ENCODE peak calls at places on chromosomes 2 and 18, in four cellular contexts. Z is astrocyte, I is Caco-2, D is trophoblast cell. N is an unnamed sample.

GRCh38 chr2:43898134-43898957 is 59.6 kb downstream of the ABCG8 start:
- DNase-seq in D (no peak), Z (no peak), I (no peak), N (no peak)

GRCh38 chr2:159897081-159897480 is 99.1 kb upstream of the CD302 start:
- DNase-seq in D (no peak), I (no peak), Z (no peak), N (no peak)

GRCh38 chr18:688322-688721 is 24.1 kb downstream of the ENOSF1 start:
- DNase-seq in I (no peak), Z (no peak), D (no peak), N (no peak)

GRCh38 chr18:78849046-78849445 is 130.6 kb upstream of the SALL3 start:
- DNase-seq in D (no peak), Z (no peak), I (no peak), N (no peak)

GRCh38 chr2:109435866-109436634 is 177.7 kb downstream of the SEPTIN10 start:
- DNase-seq in I (peak), Z (no peak), D (peak), N (no peak)

GRCh38 chr18:616380-616995 is 19.7 kb downstream of the CLUL1 start:
- DNase-seq in Z (peak), D (peak), I (no peak), N (peak)

GRCh38 chr2:130949954-130950353 is 113.2 kb downstream of the ARHGEF4 start:
- DNase-seq in Z (no peak), D (no peak), I (no peak), N (no peak)

GRCh38 chr2:179825494-179825893 is 35.9 kb downstream of the ZNF385B start:
- DNase-seq in I (no peak), Z (peak), D (peak), N (no peak)

GRCh38 chr2:32235315-32235714 is 29.4 kb downstream of the NLRC4 start:
- DNase-seq in I (no peak), D (peak), Z (no peak), N (no peak)